ENCODE peak calls at places on chromosomes 7 and 10, in four cellular contexts. F, Q, V and J are unnamed samples.

GRCh38 chr10:49349390-49349789 is 46.5 kb downstream of the DRGX start:
- DNase-seq in F (no peak), Q (no peak), V (no peak), J (no peak)

GRCh38 chr10:78461333-78461732 is 427.7 kb downstream of the RPS24 start:
- DNase-seq in F (no peak), Q (no peak), V (no peak), J (no peak)

GRCh38 chr10:5317547-5318107 is 47.1 kb upstream of the UCN3 start:
- DNase-seq in F (peak), Q (peak), V (no peak), J (peak)

GRCh38 chr7:105835441-105835840 is 41.0 kb downstream of the ATXN7L1 start:
- DNase-seq in F (no peak), Q (no peak), V (no peak), J (no peak)

GRCh38 chr7:46527360-46527759 is 606.3 kb upstream of the IGFBP3 start:
- DNase-seq in F (no peak), Q (no peak), V (no peak), J (no peak)

GRCh38 chr7:27174077-27175004 is at the start of gene HOXA10:
- DNase-seq in F (no peak), Q (no peak), V (no peak), J (peak)

GRCh38 chr10:120732643-120733313 is 118.4 kb upstream of the WDR11 start:
- DNase-seq in F (peak), Q (no peak), V (no peak), J (no peak)

GRCh38 chr10:84826704-84827103 is 498.3 kb downstream of the CCSER2 start:
- DNase-seq in F (peak), Q (no peak), V (no peak), J (no peak)

GRCh38 chr7:25098096-25099046 is 26.7 kb downstream of the CYCS start:
- DNase-seq in F (peak), Q (peak), V (peak), J (peak)

GRCh38 chr10:106043833-106044232 is 1120.7 kb downstream of the SORCS1 start:
- DNase-seq in F (peak), Q (peak), V (no peak), J (peak)

GRCh38 chr7:126445991-126446390 is 806.8 kb downstream of the GRM8 start:
- DNase-seq in F (no peak), Q (no peak), V (no peak), J (no peak)

GRCh38 chr10:11108356-11108755 is 90.7 kb downstream of the CELF2 start:
- DNase-seq in F (no peak), Q (no peak), V (no peak), J (no peak)

GRCh38 chr7:100603697-100604077 is 1.5 kb downstream of the PCOLCE start:
- DNase-seq in F (no peak), Q (peak), V (no peak), J (peak)

GRCh38 chr7:519974-520458 is 370 bp upstream of the PDGFA start:
- DNase-seq in F (peak), Q (peak), V (no peak), J (peak)

GRCh38 chr10:110495731-110496552 is 1.8 kb upstream of the DUSP5 start:
- DNase-seq in F (peak), Q (peak), V (peak), J (peak)

GRCh38 chr7:133310232-133310852 is 57.5 kb downstream of the EXOC4 start:
- DNase-seq in F (no peak), Q (peak), V (no peak), J (no peak)

GRCh38 chr7:44415047-44415446 is 75.4 kb downstream of the NUDCD3 start:
- DNase-seq in F (peak), Q (no peak), V (no peak), J (no peak)

GRCh38 chr7:114085592-114086490 is 167.0 kb upstream of the PPP1R3A start:
- DNase-seq in F (peak), Q (peak), V (peak), J (peak)

GRCh38 chr7:66326501-66327180 is 121.5 kb downstream of the TPST1 start:
- DNase-seq in F (peak), Q (peak), V (no peak), J (peak)

GRCh38 chr7:104231054-104232046 is 23.5 kb upstream of the ORC5 start:
- DNase-seq in F (peak), Q (peak), V (peak), J (peak)

GRCh38 chr7:63114371-63114985 is 884.2 kb upstream of the ZNF722 start:
- DNase-seq in F (no peak), Q (no peak), V (no peak), J (no peak)

GRCh38 chr7:130420943-130421578 is 19.8 kb downstream of the CEP41 start:
- DNase-seq in F (peak), Q (peak), V (no peak), J (peak)

GRCh38 chr10:48580236-48580635 is 24.6 kb downstream of the ARHGAP22 start:
- DNase-seq in F (no peak), Q (no peak), V (no peak), J (no peak)

GRCh38 chr10:85642421-85643170 is 724.0 kb downstream of the GRID1 start:
- DNase-seq in F (peak), Q (peak), V (no peak), J (peak)

GRCh38 chr10:9869185-9869584 is 1148.5 kb upstream of the CELF2 start:
- DNase-seq in F (no peak), Q (peak), V (no peak), J (no peak)

GRCh38 chr10:97771055-97771811 is 566 bp downstream of the SFRP5 start:
- DNase-seq in F (peak), Q (peak), V (no peak), J (peak)

GRCh38 chr10:7152982-7153381 is 257.9 kb downstream of the SFMBT2 start:
- DNase-seq in F (no peak), Q (no peak), V (no peak), J (no peak)

GRCh38 chr7:74488518-74488917 is 34.8 kb downstream of the GTF2IRD1 start:
- DNase-seq in F (no peak), Q (no peak), V (no peak), J (no peak)

GRCh38 chr10:99834410-99834809 is 52.0 kb downstream of the ABCC2 start:
- DNase-seq in F (peak), Q (peak), V (no peak), J (peak)

GRCh38 chr7:27435461-27435860 is 192.9 kb downstream of the EVX1 start:
- DNase-seq in F (peak), Q (peak), V (no peak), J (peak)

DNA sequence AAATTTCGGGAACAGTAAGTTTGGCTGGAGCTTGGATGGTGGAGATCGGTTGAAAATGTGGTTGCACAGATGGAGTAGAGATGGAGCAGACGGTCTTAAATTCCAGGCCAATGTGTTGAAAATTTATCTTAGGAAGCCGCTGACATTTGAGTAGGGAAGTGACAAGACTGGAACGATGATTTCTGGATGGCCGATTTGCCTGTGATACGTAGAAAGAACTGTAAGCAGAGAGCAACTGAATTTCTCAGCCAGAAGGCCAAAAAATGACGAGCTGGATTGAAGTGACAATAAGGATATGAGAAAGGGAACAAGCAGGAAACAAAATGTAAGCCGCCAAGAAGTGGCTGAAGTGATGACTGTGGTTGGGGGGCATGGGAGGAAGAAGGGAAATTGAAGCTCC is 690 bp upstream of the ARMC3 start:
- DNase-seq in F (no peak), Q (no peak), V (no peak), J (no peak)
- H3K4me3 ChIP-seq in F (peak), Q (peak), V (peak), J (no peak)

GRCh38 chr10:75538144-75538543 is 106.7 kb downstream of the LRMDA start:
- DNase-seq in F (no peak), Q (no peak), V (no peak), J (no peak)
- TF ChIP-seq CTCF in F (no peak), Q (no peak), V (no peak), J (no peak)

DNA sequence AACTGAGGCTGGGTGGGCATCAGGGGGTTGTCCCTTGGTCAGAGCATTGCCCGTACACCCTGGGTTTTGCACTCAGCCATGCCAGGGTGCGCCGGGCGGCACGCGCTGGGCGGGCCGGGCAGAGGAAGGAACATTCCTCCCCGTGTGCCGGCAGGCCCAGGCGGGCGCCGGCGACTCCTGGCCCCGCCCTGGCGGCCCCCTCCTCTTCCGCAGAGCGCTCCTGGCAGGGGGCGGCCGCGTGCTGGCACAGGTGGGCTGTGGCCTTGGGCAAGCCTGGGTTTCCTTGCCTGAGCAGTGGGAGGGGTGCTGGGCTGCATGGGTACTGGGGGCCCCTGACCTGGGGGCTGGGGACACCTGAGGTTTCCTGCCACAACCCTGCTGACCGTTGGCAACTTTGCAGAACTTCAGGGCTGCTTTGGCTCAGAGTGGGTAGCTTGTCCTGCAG is 3.9 kb downstream of the LFNG start:
- DNase-seq in F (no peak), Q (no peak), V (no peak), J (no peak)
- H3K4me3 ChIP-seq in F (peak), Q (no peak), V (no peak), J (no peak)

DNA sequence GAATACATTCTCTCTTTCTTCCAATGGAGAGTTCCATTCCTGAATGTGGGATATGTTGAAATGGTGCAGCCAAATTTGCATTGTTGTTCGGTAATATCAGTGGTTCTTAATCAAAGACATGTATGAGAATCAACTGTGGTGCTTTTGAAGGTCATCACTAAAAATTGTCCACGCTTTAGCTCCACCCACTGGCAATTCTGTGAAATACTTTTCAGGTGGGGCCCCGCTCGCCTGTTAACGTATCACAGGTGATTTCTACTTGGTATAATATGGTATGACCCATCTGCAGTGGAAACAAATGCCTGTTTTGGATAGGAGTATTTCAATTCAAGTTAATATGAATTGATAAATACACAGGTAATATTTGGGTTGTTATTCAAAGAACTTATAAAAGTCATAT is 178.4 kb downstream of the NSUN6 start:
- DNase-seq in F (no peak), Q (no peak), V (no peak), J (no peak)
- TF ChIP-seq CTCF in F (no peak), Q (no peak), V (no peak), J (peak)

GRCh38 chr7:98528079-98528478 is 89.0 kb upstream of the NPTX2 start:
- DNase-seq in F (no peak), Q (no peak), V (no peak), J (no peak)

GRCh38 chr7:98521089-98521692 is 95.9 kb upstream of the NPTX2 start:
- DNase-seq in F (no peak), Q (no peak), V (no peak), J (no peak)

GRCh38 chr7:98531717-98532116 is 85.4 kb upstream of the NPTX2 start:
- DNase-seq in F (no peak), Q (no peak), V (no peak), J (no peak)

GRCh38 chr7:98520356-98520932 is 96.6 kb upstream of the NPTX2 start:
- DNase-seq in F (no peak), Q (no peak), V (no peak), J (no peak)

DNA sequence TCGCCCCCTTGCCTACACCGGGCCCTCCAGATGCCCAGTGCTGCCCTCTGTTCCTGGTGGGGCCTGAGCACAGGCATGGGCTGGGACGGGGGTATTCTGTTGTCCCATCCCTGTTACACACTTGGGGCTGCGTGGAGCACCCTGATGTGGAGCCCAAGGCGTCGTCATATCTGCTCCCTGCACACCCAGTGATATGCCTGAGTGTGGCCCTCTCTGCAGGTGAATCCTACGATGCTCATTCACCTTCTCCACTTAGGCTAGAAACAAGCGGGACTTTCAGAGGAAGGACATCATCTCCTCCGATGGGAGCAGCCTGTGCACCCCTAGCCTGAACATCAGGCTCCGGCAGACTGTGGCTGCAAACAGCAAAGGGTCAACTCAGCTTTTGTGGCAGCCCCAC is 91.0 kb upstream of the NPTX2 start:
- DNase-seq in F (no peak), Q (no peak), V (no peak), J (no peak)
- H3K4me3 ChIP-seq in F (no peak), Q (no peak), V (no peak), J (no peak)

DNA sequence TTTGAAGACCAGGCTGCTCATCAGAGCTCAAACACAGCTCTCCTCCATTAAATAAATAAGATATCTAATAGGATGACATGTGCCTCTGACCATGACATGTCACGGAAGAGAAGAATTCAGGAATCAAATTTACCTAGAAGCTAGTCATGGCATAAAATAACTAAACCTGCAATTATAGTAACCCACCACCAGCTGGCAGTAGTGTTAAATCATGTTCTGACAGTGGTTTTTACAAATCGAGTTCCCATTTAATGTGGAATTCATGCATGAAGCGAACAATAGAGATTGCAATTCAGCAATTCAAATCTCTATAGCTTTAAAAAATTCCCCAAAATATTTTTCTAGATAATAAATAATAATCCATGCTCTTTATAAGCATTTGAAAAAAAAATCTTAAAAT is 74.6 kb upstream of the IKZF1 start:
- DNase-seq in F (no peak), Q (peak), V (no peak), J (peak)
- TF ChIP-seq CTCF in F (no peak), Q (peak), V (no peak), J (peak)

GRCh38 chr7:156402255-156402654 is 238.3 kb upstream of the RNF32 start:
- DNase-seq in F (no peak), Q (no peak), V (no peak), J (no peak)
- H3K4me3 ChIP-seq in F (no peak), Q (no peak), V (no peak), J (no peak)